ENCODE peak calls at places on chromosomes 7 and 10, in four cellular contexts. M, E, U and G are unnamed samples.

GRCh38 chr10:27527597-27528295 is 23.6 kb downstream of the RAB18 start:
- DNase-seq in M (no peak), E (no peak), U (no peak), G (no peak)

GRCh38 chr10:95077556-95077955 is 8.3 kb upstream of the CYP2C8 start:
- DNase-seq in M (no peak), E (no peak), U (no peak), G (no peak)

GRCh38 chr10:88477343-88478085 is 105.6 kb downstream of the RNLS start:
- DNase-seq in M (no peak), E (no peak), U (no peak), G (no peak)

GRCh38 chr10:234708-235406 is 99.6 kb downstream of the ZMYND11 start:
- DNase-seq in M (no peak), E (no peak), U (no peak), G (no peak)

GRCh38 chr10:5666324-5667220 is at the start of gene ASB13:
- DNase-seq in M (peak; percentile 72), E (peak; percentile 8), U (peak; percentile 20), G (peak; percentile 87)

GRCh38 chr7:96182424-96183158 is 139.3 kb downstream of the SLC25A13 start:
- DNase-seq in M (no peak), E (no peak), U (no peak), G (no peak)

GRCh38 chr7:151304856-151305255 is 36.8 kb upstream of the NUB1 start:
- DNase-seq in M (peak; percentile 73), E (no peak), U (no peak), G (peak; percentile 86)

GRCh38 chr10:34305189-34305588 is 509.9 kb downstream of the PARD3 start:
- DNase-seq in M (peak; percentile 88), E (no peak), U (no peak), G (peak; percentile 96)

GRCh38 chr10:59898125-59898835 is 8.1 kb downstream of the CCDC6 start:
- DNase-seq in M (no peak), E (no peak), U (no peak), G (no peak)

GRCh38 chr7:149500910-149501309 is 3.3 kb upstream of the ZNF746 start:
- DNase-seq in M (no peak), E (no peak), U (no peak), G (no peak)

GRCh38 chr7:2807846-2808772 is 36.0 kb downstream of the GNA12 start:
- DNase-seq in M (no peak), E (no peak), U (peak; percentile 68), G (peak; percentile 51)

GRCh38 chr10:45000138-45000763 is 472 bp upstream of the ZNF22 start:
- DNase-seq in M (no peak), E (no peak), U (peak; percentile 9), G (peak; percentile 21)

GRCh38 chr10:131568866-131569265 is 257.3 kb upstream of the TCERG1L start:
- DNase-seq in M (no peak), E (no peak), U (no peak), G (no peak)

GRCh38 chr7:20301311-20301939 is 29.3 kb upstream of the ITGB8 start:
- DNase-seq in M (no peak), E (no peak), U (peak; percentile 75), G (no peak)

GRCh38 chr10:112092529-112092928 is 91.0 kb downstream of the GPAM start:
- DNase-seq in M (no peak), E (no peak), U (no peak), G (no peak)

GRCh38 chr10:71269301-71270288 is 49.5 kb upstream of the SLC29A3 start:
- DNase-seq in M (peak; percentile 91), E (no peak), U (peak; percentile 49), G (peak; percentile 92)

GRCh38 chr7:12738665-12739064 is 51.2 kb downstream of the ARL4A start:
- DNase-seq in M (no peak), E (no peak), U (no peak), G (no peak)

GRCh38 chr10:97279121-97279815 is 13.2 kb downstream of the ARHGAP19 start:
- DNase-seq in M (no peak), E (no peak), U (peak; percentile 42), G (no peak)

GRCh38 chr7:40720401-40720800 is 585.6 kb downstream of the SUGCT start:
- DNase-seq in M (no peak), E (no peak), U (peak; percentile 74), G (no peak)

GRCh38 chr7:25849361-25850184 is 302.4 kb upstream of the NFE2L3 start:
- DNase-seq in M (no peak), E (no peak), U (peak; percentile 91), G (no peak)

GRCh38 chr7:66075590-66076458 is at the start of gene ASL:
- DNase-seq in M (peak; percentile 94), E (peak; percentile 53), U (peak; percentile 86), G (peak; percentile 97)

GRCh38 chr7:139711991-139712753 is 65.6 kb downstream of the HIPK2 start:
- DNase-seq in M (peak; percentile 59), E (no peak), U (no peak), G (peak; percentile 47)